ENCODE peak calls at places on chromosomes 12 and 14, in six cellular contexts. F is A673, R is cardiac muscle cell, I is heart left ventricle, K is BE2C, Y is right cardiac atrium. T is an unnamed sample.
A peak's percentile ranks its signal among the peaks of the same experiment; 100 is the strongest.

GRCh38 chr12:71565568-71565967 is 98.1 kb downstream of the ZFC3H1 start:
- DNase-seq in F (no peak), R (no peak), I (no peak), K (no peak), Y (no peak), T (no peak)

GRCh38 chr14:53156238-53156637 is 3.1 kb upstream of the DDHD1 start:
- DNase-seq in F (no peak), R (no peak), I (no peak), K (no peak), Y (no peak), T (no peak)

GRCh38 chr12:8018666-8019581 is 13.6 kb upstream of the FOXJ2 start:
- DNase-seq in F (peak; percentile 73), R (peak; percentile 82), I (no peak), K (no peak), Y (peak; percentile 67), T (no peak)

GRCh38 chr12:11545438-11546330 is 103.8 kb upstream of the ETV6 start:
- DNase-seq in F (peak; percentile 72), R (peak; percentile 14), I (no peak), K (peak; percentile 22), Y (no peak), T (no peak)

GRCh38 chr12:33588725-33589405 is 149.2 kb upstream of the SYT10 start:
- DNase-seq in F (no peak), R (no peak), I (no peak), K (no peak), Y (no peak), T (no peak)

GRCh38 chr14:20603813-20604212 is 12.6 kb upstream of the RNASE12 start:
- DNase-seq in F (no peak), R (no peak), I (no peak), K (peak; percentile 50), Y (no peak), T (no peak)

GRCh38 chr14:92652413-92653151 is 95.8 kb downstream of the LGMN start:
- DNase-seq in F (no peak), R (no peak), I (no peak), K (no peak), Y (no peak), T (no peak)

GRCh38 chr12:82415402-82415801 is 57.1 kb downstream of the METTL25 start:
- DNase-seq in F (no peak), R (peak; percentile 18), I (no peak), K (no peak), Y (no peak), T (no peak)

GRCh38 chr12:70246580-70246979 is 3.3 kb downstream of the CNOT2 start:
- DNase-seq in F (no peak), R (no peak), I (no peak), K (no peak), Y (no peak), T (no peak)

GRCh38 chr14:90641111-90642010 is 174.9 kb downstream of the TTC7B start:
- DNase-seq in F (peak; percentile 19), R (peak; percentile 44), I (no peak), K (no peak), Y (no peak), T (no peak)

GRCh38 chr12:3962661-3963483 is 89.7 kb upstream of the PARP11 start:
- DNase-seq in F (no peak), R (peak; percentile 33), I (no peak), K (no peak), Y (peak; percentile 67), T (no peak)

GRCh38 chr14:24868389-24868788 is 181.6 kb downstream of the STXBP6 start:
- DNase-seq in F (no peak), R (no peak), I (no peak), K (no peak), Y (no peak), T (no peak)

GRCh38 chr12:91194500-91194899 is 11.9 kb upstream of the DCN start:
- DNase-seq in F (no peak), R (no peak), I (no peak), K (no peak), Y (no peak), T (no peak)

GRCh38 chr14:99522457-99522891 is 41.3 kb downstream of the CCNK start:
- DNase-seq in F (peak; percentile 24), R (no peak), I (no peak), K (peak; percentile 51), Y (peak; percentile 56), T (no peak)

GRCh38 chr12:101552277-101552676 is 42.5 kb upstream of the MYBPC1 start:
- DNase-seq in F (peak; percentile 26), R (no peak), I (no peak), K (no peak), Y (peak; percentile 64), T (peak; percentile 6)

GRCh38 chr14:78673845-78674244 is 503.7 kb downstream of the NRXN3 start:
- DNase-seq in F (no peak), R (no peak), I (no peak), K (no peak), Y (no peak), T (no peak)

GRCh38 chr14:35385042-35385839 is 19.3 kb downstream of the NFKBIA start:
- DNase-seq in F (peak; percentile 93), R (peak; percentile 90), I (peak; percentile 85), K (peak; percentile 84), Y (peak; percentile 94), T (peak; percentile 77)

GRCh38 chr12:55743967-55744931 is 1.3 kb downstream of the GDF11 start:
- DNase-seq in F (no peak), R (peak; percentile 25), I (no peak), K (no peak), Y (no peak), T (no peak)

GRCh38 chr12:55742719-55743130 is at the start of gene GDF11:
- DNase-seq in F (peak; percentile 92), R (peak; percentile 93), I (peak; percentile 84), K (peak; percentile 90), Y (peak; percentile 92), T (peak; percentile 71)

GRCh38 chr12:55743131-55743921 is 404 bp downstream of the GDF11 start:
- DNase-seq in F (peak; percentile 86), R (peak; percentile 89), I (no peak), K (peak; percentile 85), Y (peak; percentile 85), T (peak; percentile 65)

GRCh38 chr12:55739025-55739378 is 3.9 kb upstream of the GDF11 start:
- DNase-seq in F (no peak), R (no peak), I (no peak), K (no peak), Y (no peak), T (no peak)

DNA sequence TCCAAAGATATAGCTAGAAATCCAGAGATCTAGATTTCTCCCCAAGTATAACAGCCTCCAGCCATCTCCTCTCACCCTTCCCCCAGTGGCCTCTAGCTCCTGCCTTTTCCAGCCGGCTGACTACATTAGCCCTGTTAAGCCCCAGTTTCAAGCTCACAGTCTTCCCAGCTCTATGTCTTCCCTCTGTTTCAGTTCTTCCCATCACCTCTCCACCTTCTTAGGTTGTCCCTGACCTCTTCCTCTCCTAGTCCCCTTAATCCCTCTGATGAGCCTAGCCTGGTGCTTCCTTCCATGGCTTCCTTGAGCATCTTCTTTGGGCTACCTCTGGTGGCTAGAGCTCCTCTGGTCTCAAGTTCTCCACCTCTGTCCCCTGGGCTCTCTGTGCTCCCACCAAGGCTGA is 944 bp upstream of the GDF11 start:
- DNase-seq in F (no peak), R (no peak), I (no peak), K (no peak), Y (no peak), T (no peak)
- H3K4me1 ChIP-seq in F (peaks cover 21% of the 10 kb centered on the region), R (peaks cover 21% of the 10 kb centered on the region), I (peaks cover 53% of the 10 kb centered on the region), K (peaks cover 27% of the 10 kb centered on the region), Y (peaks cover 2% of the 10 kb centered on the region), T (peaks cover 40% of the 10 kb centered on the region)

GRCh38 chr12:6205144-6205539 is 4.9 kb downstream of the CD9 start:
- DNase-seq in F (peak; percentile 21), R (peak; percentile 30), I (peak; percentile 78), K (no peak), Y (peak; percentile 83), T (no peak)
- H3K4me1 ChIP-seq in F (peaks cover 3% of the 10 kb centered on the region), R (peaks cover 11% of the 10 kb centered on the region), I (peaks cover 69% of the 10 kb centered on the region), K (peaks cover 3% of the 10 kb centered on the region), Y (peaks cover 10% of the 10 kb centered on the region), T (peaks cover 38% of the 10 kb centered on the region)

DNA sequence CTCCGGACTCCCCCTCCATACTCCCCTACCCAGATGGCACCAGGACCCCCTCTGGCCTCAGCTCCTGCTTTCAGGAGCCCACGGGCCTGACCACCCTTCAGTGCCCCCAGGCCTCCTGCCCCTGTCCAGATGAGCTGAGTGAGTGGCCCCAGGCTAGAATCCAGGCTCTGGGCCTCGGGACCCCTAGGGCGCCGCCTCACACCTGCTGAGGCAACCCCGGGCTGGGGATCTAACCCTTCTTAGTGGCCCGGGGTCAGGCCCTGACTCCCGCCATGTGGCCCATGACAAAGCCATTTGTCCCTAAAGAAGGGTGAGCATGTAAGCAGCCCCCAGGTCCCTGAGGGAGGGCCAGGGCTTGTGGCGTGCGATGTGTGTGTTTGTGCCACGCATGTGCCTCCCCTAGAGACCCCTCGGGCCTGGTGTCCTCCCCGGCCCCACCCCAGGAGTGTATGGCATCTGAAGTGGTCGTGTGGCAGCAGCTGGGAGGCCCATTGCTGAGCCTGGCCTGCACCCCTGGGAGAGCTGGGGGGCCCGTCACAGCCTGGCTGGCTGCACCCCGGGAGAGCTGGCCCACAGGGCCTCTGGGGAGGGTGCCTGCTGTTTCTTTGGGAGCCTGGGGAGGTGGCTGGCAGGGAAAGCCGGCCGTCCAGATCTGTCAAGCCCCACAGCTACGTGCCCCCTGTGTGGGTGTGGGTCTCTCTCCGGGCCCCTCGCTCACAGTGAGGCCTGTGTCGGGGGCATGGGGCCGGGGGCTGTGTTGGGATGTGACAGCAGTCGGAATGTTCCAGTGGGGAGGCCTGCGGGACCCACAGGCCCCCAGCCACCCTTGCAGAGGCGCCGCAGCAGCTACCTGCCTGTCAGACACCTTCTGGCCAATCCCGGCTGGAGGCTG is 7.8 kb downstream of the FBRSL1 start:
- DNase-seq in F (no peak), R (no peak), I (no peak), K (no peak), Y (no peak), T (no peak)
- H3K4me1 ChIP-seq in F (peaks cover 12% of the 10 kb centered on the region), R (peaks cover 28% of the 10 kb centered on the region), I (peaks cover 100% of the 10 kb centered on the region), K (peaks cover 9% of the 10 kb centered on the region), Y (peaks cover 26% of the 10 kb centered on the region), T (peaks cover 98% of the 10 kb centered on the region)

GRCh38 chr12:26158078-26158764 is 33.4 kb upstream of the BHLHE41 start:
- DNase-seq in F (no peak), R (no peak), I (no peak), K (peak; percentile 15), Y (no peak), T (no peak)

GRCh38 chr12:26156996-26157395 is 32.2 kb upstream of the BHLHE41 start:
- DNase-seq in F (no peak), R (no peak), I (no peak), K (no peak), Y (no peak), T (peak; percentile 33)

GRCh38 chr12:26152507-26153102 is 27.8 kb upstream of the BHLHE41 start:
- DNase-seq in F (no peak), R (no peak), I (no peak), K (no peak), Y (no peak), T (no peak)

GRCh38 chr12:26153421-26154154 is 28.8 kb upstream of the BHLHE41 start:
- DNase-seq in F (peak; percentile 57), R (peak; percentile 14), I (peak; percentile 28), K (no peak), Y (no peak), T (peak; percentile 81)

DNA sequence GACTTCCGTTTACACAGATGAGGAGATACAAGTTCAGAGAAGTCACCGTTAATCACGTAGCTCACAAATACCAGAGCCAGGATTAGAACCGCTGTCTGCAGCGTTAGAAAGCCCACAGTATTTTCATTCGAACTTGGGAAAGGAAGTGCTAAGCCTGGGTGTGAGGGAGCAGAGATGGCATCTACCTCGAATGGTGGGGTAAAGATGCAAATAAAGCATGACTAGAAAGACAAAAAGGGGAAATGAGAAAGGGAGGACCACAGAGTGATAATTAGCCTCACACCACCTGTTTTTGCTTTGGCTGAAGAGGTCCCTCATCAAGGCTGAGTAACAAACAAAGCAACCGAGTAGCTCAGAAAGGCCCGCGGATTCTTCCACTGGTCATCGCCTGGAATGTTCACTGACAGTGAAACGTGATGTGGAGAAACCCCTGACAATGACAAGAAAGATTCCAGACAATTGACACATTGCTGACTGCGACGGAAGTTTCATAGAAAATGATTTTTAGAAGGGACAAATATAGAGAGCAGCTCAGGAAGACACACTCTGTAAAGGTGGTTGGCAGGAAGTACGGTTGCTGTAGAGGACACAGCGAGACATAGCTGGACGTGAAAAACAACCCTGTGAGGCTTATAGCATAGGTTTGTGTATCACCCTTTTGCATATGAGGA is 31.5 kb upstream of the BHLHE41 start:
- DNase-seq in F (no peak), R (no peak), I (no peak), K (no peak), Y (no peak), T (no peak)
- H3K4me1 ChIP-seq in F (no peaks in the 10 kb centered on the region), R (peaks cover 6% of the 10 kb centered on the region), I (peaks cover under 1% of the 10 kb centered on the region), K (no peaks in the 10 kb centered on the region), Y (peaks cover 2% of the 10 kb centered on the region), T (peaks cover 36% of the 10 kb centered on the region)